ENCODE peak calls at places on chromosome 13, in eight cellular contexts. One of them, this sample, is unnamed.

GRCh38 chr13:112333756-112334543 is 42.2 kb upstream of the SPACA7 start:
- DNase-seq in SK-N-SH: no peak
- DNase-seq in GM23248: peak
- DNase-seq in hepatocyte: no peak
- DNase-seq in HCT116: peak
- DNase-seq in PC-3: peak
- DNase-seq in neural progenitor cell: no peak
- DNase-seq in OCI-LY7: no peak
- DNase-seq in this sample: no peak

GRCh38 chr13:25973576-25973975 is 78.2 kb downstream of the SHISA2 start:
- DNase-seq in SK-N-SH: no peak
- DNase-seq in GM23248: no peak
- DNase-seq in hepatocyte: no peak
- DNase-seq in HCT116: no peak
- DNase-seq in PC-3: no peak
- DNase-seq in neural progenitor cell: no peak
- DNase-seq in OCI-LY7: no peak
- DNase-seq in this sample: no peak

GRCh38 chr13:52371736-52372247 is 34.2 kb downstream of the THSD1 start:
- DNase-seq in SK-N-SH: peak
- DNase-seq in GM23248: peak
- DNase-seq in hepatocyte: no peak
- DNase-seq in HCT116: peak
- DNase-seq in PC-3: peak
- DNase-seq in neural progenitor cell: peak
- DNase-seq in OCI-LY7: no peak
- DNase-seq in this sample: no peak

GRCh38 chr13:110479648-110480047 is 81.9 kb downstream of the RAB20 start:
- DNase-seq in SK-N-SH: no peak
- DNase-seq in GM23248: no peak
- DNase-seq in hepatocyte: no peak
- DNase-seq in HCT116: no peak
- DNase-seq in PC-3: no peak
- DNase-seq in neural progenitor cell: peak
- DNase-seq in OCI-LY7: no peak
- DNase-seq in this sample: no peak

GRCh38 chr13:112822851-112823250 is 133.0 kb downstream of the ATP11A start:
- DNase-seq in SK-N-SH: no peak
- DNase-seq in GM23248: no peak
- DNase-seq in hepatocyte: no peak
- DNase-seq in HCT116: no peak
- DNase-seq in PC-3: no peak
- DNase-seq in neural progenitor cell: no peak
- DNase-seq in OCI-LY7: no peak
- DNase-seq in this sample: no peak

GRCh38 chr13:65783383-65783782 is 1446.8 kb downstream of the PCDH9 start:
- DNase-seq in SK-N-SH: no peak
- DNase-seq in GM23248: no peak
- DNase-seq in hepatocyte: no peak
- DNase-seq in HCT116: no peak
- DNase-seq in PC-3: no peak
- DNase-seq in neural progenitor cell: no peak
- DNase-seq in OCI-LY7: no peak
- DNase-seq in this sample: no peak

GRCh38 chr13:113406321-113407102 is 42.6 kb upstream of the GRTP1 start:
- DNase-seq in SK-N-SH: no peak
- DNase-seq in GM23248: no peak
- DNase-seq in hepatocyte: no peak
- DNase-seq in HCT116: no peak
- DNase-seq in PC-3: no peak
- DNase-seq in neural progenitor cell: no peak
- DNase-seq in OCI-LY7: no peak
- DNase-seq in this sample: no peak

GRCh38 chr13:110731072-110731471 is 17.6 kb downstream of the ING1 start:
- DNase-seq in SK-N-SH: no peak
- DNase-seq in GM23248: no peak
- DNase-seq in hepatocyte: no peak
- DNase-seq in HCT116: no peak
- DNase-seq in PC-3: no peak
- DNase-seq in neural progenitor cell: no peak
- DNase-seq in OCI-LY7: no peak
- DNase-seq in this sample: no peak

GRCh38 chr13:52955505-52955904 is 73.1 kb upstream of the OLFM4 start:
- DNase-seq in SK-N-SH: no peak
- DNase-seq in GM23248: no peak
- DNase-seq in hepatocyte: no peak
- DNase-seq in HCT116: no peak
- DNase-seq in PC-3: no peak
- DNase-seq in neural progenitor cell: peak
- DNase-seq in OCI-LY7: no peak
- DNase-seq in this sample: no peak

GRCh38 chr13:40192516-40193257 is 473.8 kb downstream of the FOXO1 start:
- DNase-seq in SK-N-SH: no peak
- DNase-seq in GM23248: peak
- DNase-seq in hepatocyte: no peak
- DNase-seq in HCT116: no peak
- DNase-seq in PC-3: no peak
- DNase-seq in neural progenitor cell: no peak
- DNase-seq in OCI-LY7: no peak
- DNase-seq in this sample: no peak

GRCh38 chr13:30864352-30865130 is 41.5 kb upstream of the MEDAG start:
- DNase-seq in SK-N-SH: peak
- DNase-seq in GM23248: peak
- DNase-seq in hepatocyte: peak
- DNase-seq in HCT116: no peak
- DNase-seq in PC-3: no peak
- DNase-seq in neural progenitor cell: peak
- DNase-seq in OCI-LY7: no peak
- DNase-seq in this sample: no peak

GRCh38 chr13:67643656-67644055 is 413.5 kb upstream of the PCDH9 start:
- DNase-seq in SK-N-SH: no peak
- DNase-seq in GM23248: no peak
- DNase-seq in hepatocyte: no peak
- DNase-seq in HCT116: no peak
- DNase-seq in PC-3: no peak
- DNase-seq in neural progenitor cell: peak
- DNase-seq in OCI-LY7: no peak
- DNase-seq in this sample: no peak

GRCh38 chr13:32911506-32911905 is 104.7 kb upstream of the KL start:
- DNase-seq in SK-N-SH: peak
- DNase-seq in GM23248: peak
- DNase-seq in hepatocyte: peak
- DNase-seq in HCT116: peak
- DNase-seq in PC-3: peak
- DNase-seq in neural progenitor cell: peak
- DNase-seq in OCI-LY7: peak
- DNase-seq in this sample: peak

GRCh38 chr13:90502762-90503161 is 844.7 kb upstream of the MIR17HG start:
- DNase-seq in SK-N-SH: no peak
- DNase-seq in GM23248: no peak
- DNase-seq in hepatocyte: no peak
- DNase-seq in HCT116: no peak
- DNase-seq in PC-3: no peak
- DNase-seq in neural progenitor cell: no peak
- DNase-seq in OCI-LY7: no peak
- DNase-seq in this sample: no peak

GRCh38 chr13:75455962-75456361 is 26.0 kb downstream of the TBC1D4 start:
- DNase-seq in SK-N-SH: no peak
- DNase-seq in GM23248: no peak
- DNase-seq in hepatocyte: no peak
- DNase-seq in HCT116: no peak
- DNase-seq in PC-3: no peak
- DNase-seq in neural progenitor cell: no peak
- DNase-seq in OCI-LY7: no peak
- DNase-seq in this sample: no peak

GRCh38 chr13:80361883-80362327 is 21.0 kb upstream of the SPRY2 start:
- DNase-seq in SK-N-SH: no peak
- DNase-seq in GM23248: no peak
- DNase-seq in hepatocyte: peak
- DNase-seq in HCT116: no peak
- DNase-seq in PC-3: peak
- DNase-seq in neural progenitor cell: peak
- DNase-seq in OCI-LY7: peak
- DNase-seq in this sample: peak

GRCh38 chr13:32581177-32581786 is 5.0 kb upstream of the PDS5B start:
- DNase-seq in SK-N-SH: no peak
- DNase-seq in GM23248: peak
- DNase-seq in hepatocyte: peak
- DNase-seq in HCT116: peak
- DNase-seq in PC-3: peak
- DNase-seq in neural progenitor cell: peak
- DNase-seq in OCI-LY7: peak
- DNase-seq in this sample: peak

GRCh38 chr13:73133536-73133935 is 74.7 kb downstream of the KLF5 start:
- DNase-seq in SK-N-SH: no peak
- DNase-seq in GM23248: peak
- DNase-seq in hepatocyte: no peak
- DNase-seq in HCT116: no peak
- DNase-seq in PC-3: peak
- DNase-seq in neural progenitor cell: no peak
- DNase-seq in OCI-LY7: no peak
- DNase-seq in this sample: no peak
- H2AFZ ChIP-seq in SK-N-SH: no peak
- H2AFZ ChIP-seq in GM23248: no peak
- H2AFZ ChIP-seq in hepatocyte: no peak
- H2AFZ ChIP-seq in HCT116: peak
- H2AFZ ChIP-seq in PC-3: no peak
- H2AFZ ChIP-seq in neural progenitor cell: no peak
- H2AFZ ChIP-seq in OCI-LY7: no peak
- H2AFZ ChIP-seq in this sample: no peak

DNA sequence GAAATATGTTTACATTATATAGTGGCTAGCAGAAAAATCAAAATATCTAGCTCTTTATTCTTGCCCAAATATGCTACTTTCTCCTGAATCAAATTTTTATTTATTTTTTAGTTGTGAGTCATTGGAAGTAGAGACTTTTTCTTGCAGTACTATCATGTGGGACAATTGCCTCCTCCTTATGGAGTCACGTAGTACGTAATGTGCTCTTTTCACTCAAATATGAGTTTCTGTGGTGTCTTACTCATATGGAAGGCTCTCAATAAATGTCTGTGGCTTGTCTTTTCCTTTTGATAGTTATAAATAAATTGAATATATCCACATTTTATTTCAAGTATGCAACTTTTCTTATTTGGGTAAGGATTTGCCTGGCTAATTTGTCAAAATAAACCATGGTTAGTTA is 1411.0 kb upstream of the SLC10A2 start:
- DNase-seq in SK-N-SH: no peak
- DNase-seq in GM23248: no peak
- DNase-seq in hepatocyte: no peak
- DNase-seq in HCT116: no peak
- DNase-seq in PC-3: no peak
- DNase-seq in neural progenitor cell: no peak
- DNase-seq in OCI-LY7: no peak
- DNase-seq in this sample: no peak
- TF ChIP-seq EZH2phosphoT487 in SK-N-SH: no peak
- TF ChIP-seq EZH2phosphoT487 in GM23248: no peak
- TF ChIP-seq EZH2phosphoT487 in hepatocyte: no peak
- TF ChIP-seq EZH2phosphoT487 in HCT116: no peak
- TF ChIP-seq EZH2phosphoT487 in PC-3: no peak
- TF ChIP-seq EZH2phosphoT487 in neural progenitor cell: no peak
- TF ChIP-seq EZH2phosphoT487 in OCI-LY7: no peak
- TF ChIP-seq EZH2phosphoT487 in this sample: no peak

GRCh38 chr13:97353927-97354326 is 80.0 kb upstream of the RAP2A start:
- DNase-seq in SK-N-SH: no peak
- DNase-seq in GM23248: peak
- DNase-seq in hepatocyte: no peak
- DNase-seq in HCT116: no peak
- DNase-seq in PC-3: no peak
- DNase-seq in neural progenitor cell: no peak
- DNase-seq in OCI-LY7: no peak
- DNase-seq in this sample: no peak
- H3K27ac ChIP-seq in SK-N-SH: no peak
- H3K27ac ChIP-seq in GM23248: no peak
- H3K27ac ChIP-seq in hepatocyte: no peak
- H3K27ac ChIP-seq in HCT116: no peak
- H3K27ac ChIP-seq in PC-3: no peak
- H3K27ac ChIP-seq in neural progenitor cell: no peak
- H3K27ac ChIP-seq in OCI-LY7: no peak
- H3K27ac ChIP-seq in this sample: no peak

DNA sequence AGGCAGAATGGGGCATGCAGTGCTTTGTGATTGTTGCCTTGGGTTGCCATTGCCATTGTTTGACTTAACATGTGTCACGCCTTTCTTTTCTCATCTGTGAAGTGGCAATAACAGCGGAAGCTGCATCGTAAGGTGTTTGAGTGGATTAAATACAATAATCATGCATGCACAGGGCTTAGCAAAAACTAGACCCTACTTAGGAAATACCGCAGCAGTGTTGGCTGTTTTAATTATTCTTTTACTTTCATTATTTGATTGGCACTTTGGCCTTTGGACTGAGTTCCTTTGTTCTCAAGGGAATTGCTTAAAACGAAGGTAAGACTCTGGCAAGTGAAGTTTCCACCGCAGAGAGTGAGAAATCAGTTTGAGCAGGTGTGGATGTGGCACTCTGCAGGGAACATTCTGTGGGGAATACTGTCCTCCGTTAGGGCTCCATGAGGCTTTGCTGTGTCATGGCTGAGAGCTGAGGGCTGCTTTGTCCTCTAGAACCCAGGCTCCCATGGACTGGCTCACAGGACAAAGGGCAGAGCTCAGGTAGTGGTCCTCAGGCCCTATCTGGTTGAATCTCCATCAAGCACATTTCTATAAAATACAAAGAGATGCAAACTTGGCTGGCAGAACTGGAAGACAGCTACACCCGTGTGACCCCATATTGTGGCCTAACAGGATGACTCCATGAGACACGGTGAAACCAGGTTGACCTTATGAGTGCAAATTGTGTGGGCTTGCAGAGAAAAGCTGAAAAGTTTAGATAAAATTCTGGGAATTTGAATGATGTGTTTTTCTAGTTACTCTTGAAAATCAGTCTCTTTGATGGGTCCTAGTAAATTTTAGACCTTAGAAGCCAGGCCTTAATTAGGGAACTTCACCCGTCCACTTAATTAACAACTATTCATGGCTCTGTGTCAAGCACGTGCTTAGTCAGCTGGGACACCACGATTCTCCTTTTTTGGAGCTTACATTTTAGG is 407.2 kb downstream of the KCNRG start:
- DNase-seq in SK-N-SH: no peak
- DNase-seq in GM23248: no peak
- DNase-seq in hepatocyte: no peak
- DNase-seq in HCT116: no peak
- DNase-seq in PC-3: no peak
- DNase-seq in neural progenitor cell: no peak
- DNase-seq in OCI-LY7: no peak
- DNase-seq in this sample: no peak
- H2AFZ ChIP-seq in SK-N-SH: no peak
- H2AFZ ChIP-seq in GM23248: no peak
- H2AFZ ChIP-seq in hepatocyte: no peak
- H2AFZ ChIP-seq in HCT116: no peak
- H2AFZ ChIP-seq in PC-3: no peak
- H2AFZ ChIP-seq in neural progenitor cell: no peak
- H2AFZ ChIP-seq in OCI-LY7: peak
- H2AFZ ChIP-seq in this sample: no peak

GRCh38 chr13:98839826-98840769 is 87.6 kb upstream of the SLC15A1 start:
- DNase-seq in SK-N-SH: peak
- DNase-seq in GM23248: peak
- DNase-seq in hepatocyte: peak
- DNase-seq in HCT116: peak
- DNase-seq in PC-3: peak
- DNase-seq in neural progenitor cell: peak
- DNase-seq in OCI-LY7: peak
- DNase-seq in this sample: peak
- TF ChIP-seq EZH2phosphoT487 in SK-N-SH: no peak
- TF ChIP-seq EZH2phosphoT487 in GM23248: no peak
- TF ChIP-seq EZH2phosphoT487 in hepatocyte: no peak
- TF ChIP-seq EZH2phosphoT487 in HCT116: no peak
- TF ChIP-seq EZH2phosphoT487 in PC-3: no peak
- TF ChIP-seq EZH2phosphoT487 in neural progenitor cell: no peak
- TF ChIP-seq EZH2phosphoT487 in OCI-LY7: no peak
- TF ChIP-seq EZH2phosphoT487 in this sample: no peak

This sample was measured in MM.1S.